ENCODE peak calls at places on chromosomes 5 and 9, in five cellular contexts. A is omental fat pad, H is kidney epithelial cell, D is left ventricle myocardium inferior, V is tibial artery. Q is an unnamed sample.

GRCh38 chr5:84384604-84385575 is at the start of gene EDIL3:
- DNase-seq in A (no peak), H (no peak), D (no peak), V (peak), Q (no peak)

GRCh38 chr5:97297063-97297715 is 114.1 kb upstream of the RIOK2 start:
- DNase-seq in A (no peak), H (no peak), V (no peak), D (no peak), Q (peak)

GRCh38 chr5:150155258-150156032 is at the start of gene PDGFRB:
- DNase-seq in H (no peak), A (peak), V (peak), D (peak), Q (no peak)

GRCh38 chr5:150469718-150470470 is 20.4 kb upstream of the RPS14 start:
- DNase-seq in D (no peak), H (peak), A (no peak), V (no peak), Q (peak)

GRCh38 chr5:43409809-43410271 is 2.4 kb downstream of the CCL28 start:
- DNase-seq in D (no peak), V (no peak), A (no peak), H (no peak), Q (no peak)

GRCh38 chr5:150574818-150575537 is 65.5 kb upstream of the SYNPO start:
- DNase-seq in H (no peak), V (peak), A (no peak), D (no peak), Q (no peak)

GRCh38 chr9:99039388-99040182 is 65.3 kb upstream of the TGFBR1 start:
- DNase-seq in H (no peak), A (no peak), V (no peak), D (no peak), Q (no peak)

GRCh38 chr9:104802906-104803305 is 39.0 kb downstream of the NIPSNAP3B start:
- DNase-seq in D (no peak), V (no peak), H (no peak), A (no peak), Q (no peak)

GRCh38 chr5:151952233-151952632 is 27.6 kb upstream of the GLRA1 start:
- DNase-seq in A (no peak), V (no peak), D (no peak), H (no peak), Q (no peak)

GRCh38 chr9:134525841-134526797 is 115.5 kb upstream of the COL5A1 start:
- DNase-seq in V (peak), A (no peak), H (no peak), D (peak), Q (no peak)

GRCh38 chr5:112762113-112762810 is 24.6 kb downstream of the APC start:
- DNase-seq in D (no peak), H (no peak), A (no peak), V (no peak), Q (no peak)

DNA sequence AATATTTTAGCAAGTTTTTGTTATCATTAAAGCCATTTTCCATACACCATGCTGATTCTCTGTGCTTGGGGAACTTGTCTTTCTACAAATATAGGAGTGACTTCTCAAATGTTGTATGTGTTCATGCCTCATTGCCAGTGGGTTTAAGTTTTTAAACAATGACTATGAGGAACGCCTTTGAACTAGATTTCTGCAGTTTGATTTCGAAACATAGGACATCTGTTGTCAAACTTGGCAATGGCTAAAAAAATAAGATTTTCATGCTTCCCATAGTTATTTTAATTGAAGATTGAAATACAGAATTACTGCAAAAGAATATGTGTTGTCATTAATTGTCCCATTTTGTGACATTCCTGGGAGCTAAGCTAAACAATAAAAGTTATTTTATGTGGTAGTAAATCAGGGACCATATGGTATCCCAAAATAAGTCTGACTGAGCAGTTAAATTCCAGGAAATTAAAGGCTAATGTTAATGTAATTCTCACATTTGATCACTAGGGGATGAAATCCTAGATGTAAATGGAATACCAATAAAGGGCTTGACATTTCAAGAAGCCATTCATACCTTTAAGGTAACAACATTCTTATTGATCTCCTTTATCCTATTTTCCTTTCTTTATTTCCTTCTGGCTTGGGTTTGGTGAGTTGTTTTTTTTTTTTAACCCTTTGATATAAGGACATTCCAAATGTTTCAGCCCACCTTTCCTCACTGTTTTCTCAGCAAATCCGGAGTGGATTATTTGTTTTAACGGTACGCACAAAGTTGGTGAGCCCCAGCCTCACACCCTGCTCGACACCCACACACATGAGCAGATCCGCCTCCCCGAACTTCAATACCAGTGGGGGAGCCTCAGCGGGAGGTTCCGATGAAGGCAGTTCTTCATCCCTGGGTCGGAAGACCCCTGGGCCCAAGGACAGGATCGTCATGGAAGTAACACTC is 116.7 kb downstream of the GOLPH3 start:
- DNase-seq in A (no peak), V (no peak), H (no peak), D (no peak), Q (no peak)
- TF ChIP-seq CTCF in A (no peak), V (no peak), H (no peak), D (peak), Q (peak)

GRCh38 chr9:133361507-133362092 is 5.2 kb downstream of the SURF2 start:
- DNase-seq in H (no peak), A (no peak), V (no peak), D (no peak), Q (no peak)

GRCh38 chr9:133360400-133361393 is 4.3 kb downstream of the SURF2 start:
- DNase-seq in V (no peak), D (no peak), A (no peak), H (no peak), Q (no peak)

GRCh38 chr9:133362359-133363044 is 6.2 kb downstream of the SURF2 start:
- DNase-seq in H (no peak), A (no peak), D (no peak), V (no peak), Q (no peak)

GRCh38 chr9:133357656-133358055 is 1.3 kb downstream of the SURF2 start:
- DNase-seq in V (no peak), D (no peak), H (no peak), A (no peak), Q (no peak)

GRCh38 chr9:133359420-133360175 is 3.2 kb downstream of the SURF2 start:
- DNase-seq in D (no peak), A (no peak), V (no peak), H (no peak), Q (no peak)
- TF ChIP-seq CTCF in D (peak), A (no peak), V (no peak), H (peak), Q (no peak)

GRCh38 chr9:100426532-100427365 is at the start of gene MSANTD3:
- DNase-seq in D (peak), V (peak), H (no peak), A (no peak), Q (no peak)
- TF ChIP-seq CTCF in D (peak), V (peak), H (no peak), A (no peak), Q (peak)

DNA sequence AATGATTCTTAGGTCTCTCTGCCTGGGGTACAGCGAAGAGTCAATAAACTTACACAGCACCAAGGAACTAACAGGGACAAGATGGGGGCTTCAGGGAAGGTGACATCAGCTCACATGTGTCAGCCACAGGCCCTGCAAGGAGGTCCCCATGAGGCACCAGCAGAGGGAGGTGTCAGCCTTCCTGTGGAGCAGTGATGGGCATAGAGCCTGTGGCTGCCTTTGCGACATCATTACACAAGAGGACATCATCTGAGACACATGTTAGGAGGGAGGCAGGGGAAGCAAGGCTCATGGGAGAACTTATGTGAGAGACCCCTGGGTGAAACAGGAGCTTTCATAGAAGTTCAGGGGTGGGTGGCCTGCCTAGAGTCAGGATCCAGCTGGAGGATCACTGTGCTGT is 389.6 kb downstream of the SEMA5A start:
- DNase-seq in V (no peak), A (no peak), D (no peak), H (no peak), Q (no peak)
- TF ChIP-seq CTCF in V (peak), A (no peak), D (peak), H (peak), Q (no peak)

GRCh38 chr9:130623466-130623865 is 40.9 kb upstream of the PRDM12 start:
- DNase-seq in H (no peak), V (no peak), A (no peak), D (no peak), Q (no peak)

GRCh38 chr9:130627051-130627450 is 37.3 kb upstream of the PRDM12 start:
- DNase-seq in A (no peak), D (no peak), H (no peak), V (peak), Q (no peak)

GRCh38 chr9:130624154-130624553 is 40.2 kb upstream of the PRDM12 start:
- DNase-seq in H (no peak), D (no peak), A (no peak), V (no peak), Q (no peak)

GRCh38 chr9:130627896-130628792 is 36.2 kb upstream of the PRDM12 start:
- DNase-seq in A (no peak), V (peak), D (no peak), H (no peak), Q (no peak)

GRCh38 chr9:130626249-130626982 is 38.0 kb upstream of the PRDM12 start:
- DNase-seq in V (no peak), H (no peak), A (no peak), D (peak), Q (no peak)
- TF ChIP-seq CTCF in V (no peak), H (no peak), A (no peak), D (peak), Q (no peak)

DNA sequence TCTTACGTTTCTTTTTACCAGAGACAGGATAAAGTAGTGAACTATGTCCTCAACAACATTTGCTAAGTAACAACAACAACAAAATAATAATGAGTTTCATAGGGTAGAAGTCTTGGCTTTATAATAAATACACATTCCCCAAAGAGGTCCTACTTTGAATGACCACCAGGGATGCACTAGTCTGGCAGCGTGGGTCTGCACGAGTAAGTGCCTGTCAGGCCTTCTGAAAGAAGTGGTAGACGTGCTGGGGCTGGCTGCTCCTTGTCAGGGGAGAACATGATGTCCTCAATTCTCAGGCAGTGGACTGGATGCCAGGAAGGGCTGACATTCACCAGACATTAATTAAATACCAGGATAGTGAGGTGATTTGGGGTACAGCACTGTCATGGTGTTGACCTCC is 331.1 kb downstream of the TMEM38B start:
- DNase-seq in V (no peak), D (peak), A (no peak), H (no peak), Q (no peak)
- TF ChIP-seq CTCF in V (no peak), D (peak), A (no peak), H (no peak), Q (no peak)

GRCh38 chr5:135535820-135536801 is at the start of gene NEUROG1:
- DNase-seq in H (no peak), D (no peak), A (no peak), V (no peak), Q (no peak)

GRCh38 chr5:135535420-135535819 is 344 bp downstream of the NEUROG1 start:
- DNase-seq in D (no peak), A (no peak), V (no peak), H (no peak), Q (no peak)

GRCh38 chr5:135533794-135534193 is 2.0 kb downstream of the NEUROG1 start:
- DNase-seq in D (no peak), H (no peak), V (no peak), A (no peak), Q (no peak)

GRCh38 chr5:135533346-135533745 is 2.4 kb downstream of the NEUROG1 start:
- DNase-seq in H (no peak), A (no peak), V (no peak), D (no peak), Q (no peak)

DNA sequence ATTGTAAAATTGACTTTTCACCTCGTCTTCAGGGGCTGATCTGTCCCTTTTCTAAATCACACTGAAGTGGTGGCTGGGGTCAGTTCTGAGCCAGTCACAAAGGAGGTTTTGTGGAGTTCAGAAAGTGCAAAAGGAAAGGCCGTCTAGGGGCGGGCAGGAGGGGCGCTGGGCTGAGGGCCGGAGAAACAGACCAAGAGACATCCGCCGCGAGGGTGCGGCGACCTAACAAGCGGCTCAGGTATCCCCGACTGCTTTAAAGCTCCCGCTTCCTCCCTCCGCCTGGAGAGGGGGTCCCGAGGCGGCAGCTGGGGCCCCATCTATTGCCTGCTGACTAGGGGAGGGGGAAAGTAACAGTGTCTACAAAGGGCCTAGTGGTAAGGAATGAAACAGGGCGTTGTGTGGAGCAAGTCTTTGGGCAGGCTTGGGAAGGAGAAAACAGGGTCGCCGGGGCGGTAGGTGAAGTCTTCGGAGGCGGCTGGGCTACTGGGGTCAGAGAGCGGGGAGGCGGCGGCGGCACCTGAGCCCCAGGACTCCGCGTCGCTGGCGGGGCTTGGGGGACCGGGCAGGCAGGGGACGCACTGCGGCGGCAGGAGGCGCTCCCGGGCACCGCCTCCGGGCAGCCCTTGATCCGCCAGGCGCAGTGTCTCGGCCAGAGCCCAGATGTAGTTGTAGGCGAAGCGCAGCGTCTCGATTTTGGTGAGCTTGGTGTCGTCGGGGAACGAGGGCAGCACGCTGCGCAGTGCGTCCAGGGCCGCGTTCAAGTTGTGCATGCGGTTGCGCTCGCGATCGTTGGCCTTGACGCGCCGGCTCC is 950 bp downstream of the NEUROG1 start:
- DNase-seq in D (no peak), V (no peak), H (no peak), A (no peak), Q (no peak)
- TF ChIP-seq CTCF in D (no peak), V (no peak), H (no peak), A (no peak), Q (no peak)

Q was measured in Panc1.